ENCODE peak calls at places on chromosomes 12 and 14, in ten cellular contexts. One of them, this sample, is unnamed. For H3K36me3, the result is how much of the 10 kb centered on the place peaks cover.

GRCh38 chr12:63294327-63294632 is 143.3 kb upstream of the AVPR1A start:
- DNase-seq in IMR-90: peak
- DNase-seq in ovary: no peak
- DNase-seq in esophagus muscularis mucosa: no peak
- DNase-seq in spleen: no peak
- DNase-seq in mesenchymal stem cell: peak
- DNase-seq in PC-3: peak
- DNase-seq in SK-N-SH: no peak
- DNase-seq in effector memory CD4-positive, alpha-beta T cell: no peak
- DNase-seq in CD4-positive, alpha-beta memory T cell: no peak
- DNase-seq in this sample: no peak

GRCh38 chr14:54529811-54530210 is 20.1 kb downstream of the CGRRF1 start:
- DNase-seq in CD4-positive, alpha-beta memory T cell: no peak
- DNase-seq in SK-N-SH: no peak
- DNase-seq in spleen: no peak
- DNase-seq in mesenchymal stem cell: peak
- DNase-seq in esophagus muscularis mucosa: no peak
- DNase-seq in ovary: no peak
- DNase-seq in effector memory CD4-positive, alpha-beta T cell: no peak
- DNase-seq in IMR-90: peak
- DNase-seq in PC-3: peak
- DNase-seq in this sample: no peak

GRCh38 chr12:121443193-121443829 is 43.4 kb downstream of the RNF34 start:
- DNase-seq in mesenchymal stem cell: peak
- DNase-seq in SK-N-SH: peak
- DNase-seq in effector memory CD4-positive, alpha-beta T cell: peak
- DNase-seq in CD4-positive, alpha-beta memory T cell: peak
- DNase-seq in ovary: peak
- DNase-seq in PC-3: peak
- DNase-seq in spleen: peak
- DNase-seq in IMR-90: peak
- DNase-seq in esophagus muscularis mucosa: no peak
- DNase-seq in this sample: peak

GRCh38 chr14:30977752-30978151 is 47.7 kb upstream of the AP4S1 start:
- DNase-seq in effector memory CD4-positive, alpha-beta T cell: no peak
- DNase-seq in mesenchymal stem cell: no peak
- DNase-seq in CD4-positive, alpha-beta memory T cell: no peak
- DNase-seq in ovary: no peak
- DNase-seq in SK-N-SH: no peak
- DNase-seq in IMR-90: no peak
- DNase-seq in PC-3: no peak
- DNase-seq in spleen: no peak
- DNase-seq in esophagus muscularis mucosa: no peak
- DNase-seq in this sample: no peak

GRCh38 chr12:116735951-116736599 is 1.8 kb downstream of the SPRING1 start:
- DNase-seq in CD4-positive, alpha-beta memory T cell: no peak
- DNase-seq in esophagus muscularis mucosa: no peak
- DNase-seq in mesenchymal stem cell: no peak
- DNase-seq in effector memory CD4-positive, alpha-beta T cell: no peak
- DNase-seq in IMR-90: no peak
- DNase-seq in PC-3: peak
- DNase-seq in ovary: no peak
- DNase-seq in spleen: no peak
- DNase-seq in SK-N-SH: no peak
- DNase-seq in this sample: no peak

GRCh38 chr14:30355431-30355913 is 203.5 kb upstream of the G2E3 start:
- DNase-seq in effector memory CD4-positive, alpha-beta T cell: no peak
- DNase-seq in PC-3: no peak
- DNase-seq in esophagus muscularis mucosa: no peak
- DNase-seq in IMR-90: no peak
- DNase-seq in SK-N-SH: no peak
- DNase-seq in mesenchymal stem cell: no peak
- DNase-seq in spleen: no peak
- DNase-seq in ovary: no peak
- DNase-seq in CD4-positive, alpha-beta memory T cell: no peak
- DNase-seq in this sample: no peak

GRCh38 chr14:99540196-99541032 is 59.2 kb downstream of the CCNK start:
- DNase-seq in esophagus muscularis mucosa: no peak
- DNase-seq in ovary: no peak
- DNase-seq in IMR-90: no peak
- DNase-seq in spleen: no peak
- DNase-seq in mesenchymal stem cell: no peak
- DNase-seq in SK-N-SH: peak
- DNase-seq in CD4-positive, alpha-beta memory T cell: no peak
- DNase-seq in PC-3: no peak
- DNase-seq in effector memory CD4-positive, alpha-beta T cell: no peak
- DNase-seq in this sample: no peak

GRCh38 chr14:89810101-89810500 is 144.4 kb downstream of the EFCAB11 start:
- DNase-seq in CD4-positive, alpha-beta memory T cell: no peak
- DNase-seq in effector memory CD4-positive, alpha-beta T cell: no peak
- DNase-seq in spleen: no peak
- DNase-seq in esophagus muscularis mucosa: no peak
- DNase-seq in IMR-90: no peak
- DNase-seq in ovary: no peak
- DNase-seq in PC-3: no peak
- DNase-seq in mesenchymal stem cell: no peak
- DNase-seq in SK-N-SH: no peak
- DNase-seq in this sample: no peak

GRCh38 chr12:6752181-6752930 is 585 bp downstream of the MLF2 start:
- DNase-seq in mesenchymal stem cell: peak
- DNase-seq in IMR-90: peak
- DNase-seq in PC-3: peak
- DNase-seq in effector memory CD4-positive, alpha-beta T cell: no peak
- DNase-seq in CD4-positive, alpha-beta memory T cell: no peak
- DNase-seq in esophagus muscularis mucosa: no peak
- DNase-seq in spleen: no peak
- DNase-seq in ovary: no peak
- DNase-seq in SK-N-SH: peak
- DNase-seq in this sample: no peak

GRCh38 chr14:24876009-24876690 is 173.8 kb downstream of the STXBP6 start:
- DNase-seq in SK-N-SH: no peak
- DNase-seq in PC-3: no peak
- DNase-seq in IMR-90: no peak
- DNase-seq in CD4-positive, alpha-beta memory T cell: no peak
- DNase-seq in esophagus muscularis mucosa: no peak
- DNase-seq in ovary: no peak
- DNase-seq in spleen: no peak
- DNase-seq in effector memory CD4-positive, alpha-beta T cell: no peak
- DNase-seq in mesenchymal stem cell: no peak
- DNase-seq in this sample: no peak

DNA sequence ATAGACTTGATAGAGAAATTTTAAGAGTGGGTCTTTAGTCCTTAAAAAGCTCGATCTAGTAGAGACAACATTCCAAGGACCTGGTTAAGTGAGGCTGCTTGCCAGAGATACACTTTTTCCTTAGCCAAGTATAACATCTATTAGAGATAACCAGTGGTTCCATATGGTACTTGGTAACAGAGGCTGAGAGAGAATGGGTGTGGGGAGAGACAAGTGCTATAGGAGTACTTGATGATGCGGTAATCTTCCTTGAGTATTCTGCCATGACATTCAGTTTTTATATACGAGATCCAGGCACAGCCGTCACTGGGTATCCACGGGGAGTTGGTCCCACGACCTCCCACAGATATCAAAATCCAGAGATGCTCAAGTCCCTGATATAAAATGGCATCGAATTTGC is 77.4 kb upstream of the REP15 start:
- DNase-seq in IMR-90: peak
- DNase-seq in mesenchymal stem cell: peak
- DNase-seq in effector memory CD4-positive, alpha-beta T cell: no peak
- DNase-seq in ovary: no peak
- DNase-seq in SK-N-SH: no peak
- DNase-seq in esophagus muscularis mucosa: no peak
- DNase-seq in PC-3: no peak
- DNase-seq in spleen: no peak
- DNase-seq in CD4-positive, alpha-beta memory T cell: no peak
- DNase-seq in this sample: no peak
- H3K4me3 ChIP-seq in IMR-90: no peak
- H3K4me3 ChIP-seq in mesenchymal stem cell: no peak
- H3K4me3 ChIP-seq in effector memory CD4-positive, alpha-beta T cell: no peak
- H3K4me3 ChIP-seq in ovary: no peak
- H3K4me3 ChIP-seq in SK-N-SH: no peak
- H3K4me3 ChIP-seq in esophagus muscularis mucosa: no peak
- H3K4me3 ChIP-seq in PC-3: no peak
- H3K4me3 ChIP-seq in spleen: no peak
- H3K4me3 ChIP-seq in CD4-positive, alpha-beta memory T cell: no peak
- H3K4me3 ChIP-seq in this sample: no peak

DNA sequence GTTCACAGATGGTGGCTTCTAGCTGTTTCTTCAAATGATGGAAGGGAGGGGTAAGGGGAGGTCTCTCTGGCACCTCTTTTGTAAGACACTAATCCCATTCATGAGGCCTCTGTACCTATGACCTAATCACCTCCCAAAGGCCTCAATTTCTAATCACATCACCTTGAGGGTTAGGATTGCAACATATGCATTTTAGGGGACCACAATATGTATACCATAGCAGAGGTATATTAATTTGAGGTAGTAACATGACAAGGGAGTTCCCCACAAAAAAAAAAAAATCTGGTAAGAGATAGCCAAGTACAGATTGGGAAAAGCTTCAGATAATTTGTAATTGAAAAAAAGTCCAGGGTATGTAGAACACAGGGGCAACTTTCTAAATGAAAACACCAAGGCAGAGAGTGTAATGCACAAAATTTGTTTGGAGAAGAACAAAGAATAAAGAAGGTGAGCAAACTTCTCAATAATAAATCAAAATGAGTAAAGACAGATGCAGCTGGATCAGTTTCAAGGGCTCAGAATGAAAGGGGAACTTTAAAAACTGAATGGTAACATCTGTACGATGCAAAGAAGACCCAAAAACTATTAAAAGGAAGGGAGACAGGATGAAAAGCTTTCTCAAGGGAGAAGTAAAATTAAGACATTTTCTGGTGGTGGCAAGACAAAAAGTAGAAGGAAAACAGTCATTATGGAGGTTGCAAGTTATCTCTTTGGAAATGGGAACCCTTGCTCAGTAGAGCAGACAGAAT is 125.5 kb upstream of the DCN start:
- DNase-seq in esophagus muscularis mucosa: no peak
- DNase-seq in CD4-positive, alpha-beta memory T cell: no peak
- DNase-seq in IMR-90: no peak
- DNase-seq in PC-3: no peak
- DNase-seq in spleen: no peak
- DNase-seq in SK-N-SH: no peak
- DNase-seq in mesenchymal stem cell: no peak
- DNase-seq in ovary: no peak
- DNase-seq in effector memory CD4-positive, alpha-beta T cell: no peak
- DNase-seq in this sample: no peak
- H3K27ac ChIP-seq in esophagus muscularis mucosa: no peak
- H3K27ac ChIP-seq in CD4-positive, alpha-beta memory T cell: no peak
- H3K27ac ChIP-seq in IMR-90: no peak
- H3K27ac ChIP-seq in PC-3: no peak
- H3K27ac ChIP-seq in spleen: no peak
- H3K27ac ChIP-seq in SK-N-SH: no peak
- H3K27ac ChIP-seq in mesenchymal stem cell: no peak
- H3K27ac ChIP-seq in ovary: no peak
- H3K27ac ChIP-seq in effector memory CD4-positive, alpha-beta T cell: no peak
- H3K27ac ChIP-seq in this sample: no peak

DNA sequence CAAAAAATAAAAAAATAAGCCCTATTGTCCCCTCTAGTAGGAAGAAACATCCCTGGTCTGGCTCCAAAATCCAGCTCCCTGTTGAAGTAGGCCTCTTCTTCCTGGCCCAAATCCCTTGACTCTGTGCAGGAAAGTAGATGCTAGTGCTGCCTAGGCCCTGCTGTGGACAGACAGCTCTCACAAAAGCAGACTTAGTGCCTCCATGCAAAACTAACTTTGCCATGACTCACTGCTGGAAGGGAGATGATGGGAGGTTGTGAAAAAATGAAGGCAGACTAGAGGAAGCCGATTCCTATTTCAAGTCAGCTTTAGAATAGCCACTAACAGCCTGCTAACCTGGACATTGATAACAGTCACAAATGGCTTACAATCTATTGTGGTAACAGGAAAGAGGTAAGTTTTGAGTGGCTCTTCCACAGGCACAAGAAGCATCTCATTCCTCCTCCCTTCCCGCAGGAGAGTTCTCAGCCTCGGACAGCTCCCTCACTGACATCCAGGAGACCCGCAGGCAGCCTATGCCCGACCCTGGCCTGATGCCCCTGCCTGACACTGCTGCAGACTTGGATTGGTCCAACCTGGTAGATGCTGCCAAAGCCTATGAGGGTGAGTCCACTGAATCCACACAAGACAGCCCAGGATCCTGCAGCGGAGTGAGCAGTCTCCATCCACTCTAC is 198.9 kb upstream of the RGS6 start:
- DNase-seq in effector memory CD4-positive, alpha-beta T cell: no peak
- DNase-seq in IMR-90: peak
- DNase-seq in SK-N-SH: no peak
- DNase-seq in PC-3: no peak
- DNase-seq in CD4-positive, alpha-beta memory T cell: no peak
- DNase-seq in ovary: no peak
- DNase-seq in mesenchymal stem cell: peak
- DNase-seq in spleen: no peak
- DNase-seq in esophagus muscularis mucosa: no peak
- DNase-seq in this sample: no peak
- H3K36me3 ChIP-seq in effector memory CD4-positive, alpha-beta T cell: half or more
- H3K36me3 ChIP-seq in IMR-90: under half
- H3K36me3 ChIP-seq in SK-N-SH: under half
- H3K36me3 ChIP-seq in PC-3: half or more
- H3K36me3 ChIP-seq in CD4-positive, alpha-beta memory T cell: under half
- H3K36me3 ChIP-seq in ovary: under half
- H3K36me3 ChIP-seq in mesenchymal stem cell: half or more
- H3K36me3 ChIP-seq in spleen: half or more
- H3K36me3 ChIP-seq in esophagus muscularis mucosa: under half
- H3K36me3 ChIP-seq in this sample: under half

DNA sequence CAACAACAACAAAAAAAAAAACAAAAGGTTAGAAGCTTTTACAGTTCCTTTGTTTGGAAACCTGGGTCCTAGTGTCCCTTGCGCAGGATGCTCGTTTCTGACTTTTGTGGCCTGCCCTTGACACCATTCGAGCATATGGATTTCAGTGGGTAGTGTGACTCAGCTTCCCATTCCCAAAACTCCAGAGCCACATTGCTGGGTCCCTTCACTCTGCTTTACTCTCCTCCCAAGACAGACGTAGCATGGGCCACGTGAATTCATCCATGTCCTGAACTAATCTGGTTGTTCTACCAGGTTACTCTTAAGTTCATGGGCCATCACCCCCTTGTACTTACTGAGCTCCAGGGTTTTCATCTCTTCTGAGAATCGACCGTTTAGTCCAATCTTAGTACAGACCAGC is 68.0 kb upstream of the MAX start:
- DNase-seq in PC-3: no peak
- DNase-seq in ovary: no peak
- DNase-seq in spleen: no peak
- DNase-seq in mesenchymal stem cell: no peak
- DNase-seq in effector memory CD4-positive, alpha-beta T cell: no peak
- DNase-seq in esophagus muscularis mucosa: no peak
- DNase-seq in SK-N-SH: peak
- DNase-seq in IMR-90: no peak
- DNase-seq in CD4-positive, alpha-beta memory T cell: no peak
- DNase-seq in this sample: no peak
- H3K4me3 ChIP-seq in PC-3: peak
- H3K4me3 ChIP-seq in ovary: no peak
- H3K4me3 ChIP-seq in spleen: no peak
- H3K4me3 ChIP-seq in mesenchymal stem cell: peak
- H3K4me3 ChIP-seq in effector memory CD4-positive, alpha-beta T cell: peak
- H3K4me3 ChIP-seq in esophagus muscularis mucosa: peak
- H3K4me3 ChIP-seq in SK-N-SH: peak
- H3K4me3 ChIP-seq in IMR-90: no peak
- H3K4me3 ChIP-seq in CD4-positive, alpha-beta memory T cell: no peak
- H3K4me3 ChIP-seq in this sample: peak